ENCODE peak calls at places on chromosomes 12 and 14, in four cellular contexts. O is GM12878, Y is HepG2, W is K562. T is an unnamed sample.

GRCh38 chr14:24273422-24273998 is 2.1 kb upstream of the RABGGTA start:
- DNase-seq in O (no peak), Y (peak), W (no peak), T (no peak)

GRCh38 chr14:51394391-51394790 is 154.3 kb downstream of the TMX1 start:
- DNase-seq in O (no peak), Y (no peak), W (no peak), T (no peak)

GRCh38 chr14:101478796-101479410 is 82.4 kb upstream of the DIO3 start:
- DNase-seq in O (no peak), Y (no peak), W (no peak), T (no peak)

GRCh38 chr12:114954626-114955025 is 270.7 kb upstream of the TBX3 start:
- DNase-seq in O (no peak), Y (no peak), W (no peak), T (no peak)

GRCh38 chr12:112905451-112906089 is 1.2 kb upstream of the OAS1 start:
- DNase-seq in O (no peak), Y (no peak), W (no peak), T (no peak)

GRCh38 chr12:67331123-67331522 is 62.0 kb downstream of the CAND1 start:
- DNase-seq in O (no peak), Y (no peak), W (no peak), T (no peak)

GRCh38 chr12:31803306-31804184 is 74.7 kb upstream of the AMN1 start:
- DNase-seq in O (no peak), Y (no peak), W (no peak), T (no peak)

GRCh38 chr12:44930972-44931600 is 55.0 kb upstream of the NELL2 start:
- DNase-seq in O (no peak), Y (peak), W (peak), T (no peak)

GRCh38 chr12:111570090-111570961 is 28.8 kb downstream of the ATXN2 start:
- DNase-seq in O (no peak), Y (no peak), W (peak), T (no peak)

GRCh38 chr12:47361389-47362031 is 281.8 kb upstream of the AMIGO2 start:
- DNase-seq in O (no peak), Y (no peak), W (peak), T (no peak)

GRCh38 chr14:57182760-57183503 is 85.8 kb downstream of the EXOC5 start:
- DNase-seq in O (no peak), Y (peak), W (peak), T (no peak)

GRCh38 chr14:91292476-91292875 is 48.0 kb upstream of the GPR68 start:
- DNase-seq in O (no peak), Y (no peak), W (no peak), T (no peak)

GRCh38 chr14:102442241-102443211 is 67.0 kb downstream of the ANKRD9 start:
- DNase-seq in O (no peak), Y (peak), W (no peak), T (no peak)

GRCh38 chr14:99534333-99534732 is 53.1 kb downstream of the CCNK start:
- DNase-seq in O (no peak), Y (no peak), W (no peak), T (no peak)

GRCh38 chr12:7131502-7131866 is 1.3 kb downstream of the CLSTN3 start:
- DNase-seq in O (no peak), Y (no peak), W (no peak), T (no peak)

GRCh38 chr12:57385586-57385985 is 45.3 kb downstream of the R3HDM2 start:
- DNase-seq in O (no peak), Y (no peak), W (no peak), T (peak)

GRCh38 chr12:115611477-115611876 is 666.0 kb downstream of the MED13L start:
- DNase-seq in O (no peak), Y (no peak), W (no peak), T (no peak)

GRCh38 chr14:34258318-34258717 is 203.7 kb downstream of the SPTSSA start:
- DNase-seq in O (no peak), Y (no peak), W (no peak), T (no peak)

GRCh38 chr12:63068857-63069442 is 82.1 kb downstream of the AVPR1A start:
- DNase-seq in O (no peak), Y (peak), W (peak), T (no peak)

GRCh38 chr12:3311027-3311402 is 180.0 kb upstream of the PRMT8 start:
- DNase-seq in O (no peak), Y (no peak), W (no peak), T (no peak)

GRCh38 chr14:69449216-69449615 is 35.3 kb upstream of the PLEKHD1 start:
- DNase-seq in O (no peak), Y (no peak), W (no peak), T (no peak)

GRCh38 chr14:69451941-69452340 is 32.6 kb upstream of the PLEKHD1 start:
- DNase-seq in O (no peak), Y (no peak), W (no peak), T (no peak)
- TF ChIP-seq TAF1 in O (no peak), Y (no peak), W (no peak), T (no peak)

DNA sequence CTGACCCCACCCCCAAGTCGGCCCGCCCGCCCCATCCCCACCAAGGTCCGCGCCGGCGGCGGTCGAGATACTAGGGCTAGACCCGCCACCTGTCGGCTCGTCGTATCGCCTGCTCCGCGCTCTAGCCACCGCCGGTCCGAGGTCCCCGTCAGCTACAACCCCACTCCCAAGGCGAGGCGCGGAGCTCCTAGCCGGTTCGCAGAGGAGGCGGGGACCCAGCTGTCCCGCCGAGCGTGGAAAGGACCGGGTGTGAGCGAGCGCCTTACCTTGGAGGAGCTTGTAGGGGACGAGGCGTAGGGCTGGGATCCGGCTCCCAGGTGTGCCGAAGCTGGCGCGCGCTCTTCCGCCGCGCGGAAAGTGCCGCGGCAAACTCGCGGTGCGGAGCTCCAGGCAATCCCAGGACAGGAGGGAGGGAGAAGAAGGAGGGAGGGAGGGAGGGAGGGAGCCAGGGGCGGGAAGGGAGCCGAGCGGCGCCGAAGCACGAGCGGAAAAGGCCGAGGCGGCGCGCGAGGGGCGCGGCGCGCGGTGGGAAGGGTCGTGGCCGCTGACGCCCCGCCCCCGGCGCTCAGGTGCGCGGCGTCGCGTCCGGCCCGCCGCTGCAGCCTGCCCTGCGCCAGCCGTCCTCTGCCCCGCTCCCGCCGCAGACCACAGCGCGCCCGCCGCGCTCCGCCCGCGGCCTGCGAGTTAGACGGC is at the start of gene PAWR:
- DNase-seq in O (no peak), Y (peak), W (no peak), T (peak)
- TF ChIP-seq POLR2A in O (peak), Y (peak), W (no peak), T (no peak)

DNA sequence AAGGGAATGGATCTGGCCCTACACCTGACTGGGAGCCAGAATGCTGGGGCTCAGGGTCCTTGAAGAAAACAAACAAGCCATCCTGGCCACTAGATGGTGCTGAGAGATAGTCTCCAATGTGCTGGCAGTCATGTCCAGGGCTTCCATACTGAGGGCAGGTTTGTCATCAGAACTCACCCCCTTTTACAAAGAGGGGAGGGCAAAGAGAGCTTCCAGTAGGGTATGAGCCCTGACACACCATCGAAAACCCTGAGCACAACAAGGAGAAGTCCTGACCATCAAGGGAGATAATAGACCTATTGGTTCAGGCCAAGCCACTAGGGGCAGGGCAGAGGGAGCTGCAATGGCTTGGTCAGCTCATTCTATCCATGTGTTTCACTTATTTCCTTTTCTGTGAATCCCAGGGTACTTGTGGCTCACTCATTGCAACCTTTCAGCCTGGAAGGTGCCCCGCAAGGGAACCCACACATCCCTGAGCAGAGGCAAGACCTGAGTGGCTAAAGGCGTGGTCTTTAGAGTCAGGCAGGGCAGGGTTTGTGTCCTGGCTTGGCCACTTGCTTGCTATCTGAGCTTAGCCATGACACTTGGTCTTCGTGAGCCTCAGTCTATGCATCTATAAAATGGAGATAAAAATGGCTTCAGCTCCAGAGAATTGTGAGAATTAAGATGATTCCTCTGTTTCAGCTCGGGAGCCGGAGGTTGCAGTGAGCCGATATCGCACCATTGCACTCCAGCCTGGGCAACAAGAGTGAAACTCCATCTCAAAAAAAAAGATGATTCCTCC is 6.2 kb upstream of the PLEKHH1 start:
- DNase-seq in O (peak), Y (peak), W (peak), T (no peak)
- TF ChIP-seq TAF1 in O (no peak), Y (no peak), W (no peak), T (no peak)

GRCh38 chr12:53593031-53593430 is 33.2 kb downstream of the ATF7 start:
- DNase-seq in O (no peak), Y (no peak), W (no peak), T (no peak)
- TF ChIP-seq POLR2A in O (no peak), Y (no peak), W (no peak), T (no peak)

DNA sequence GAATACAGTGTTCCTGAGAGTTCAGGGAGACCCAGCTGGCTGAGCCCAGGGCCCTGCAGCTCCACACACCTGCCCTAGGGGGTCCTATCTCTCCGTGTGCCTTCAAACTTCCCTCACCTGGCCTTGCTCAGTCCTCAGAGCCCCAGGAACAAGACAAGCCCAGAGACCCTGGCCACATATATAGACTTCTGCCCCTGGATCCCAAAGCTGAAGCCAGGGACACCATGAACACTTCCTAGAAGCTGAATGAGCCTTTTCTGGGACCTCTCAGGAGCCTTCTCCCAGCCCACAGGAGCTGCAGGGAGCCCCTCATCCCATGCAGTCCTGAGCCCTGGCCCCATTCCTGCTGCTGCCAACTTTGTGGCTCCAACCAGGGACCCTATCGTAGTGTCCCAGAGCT is 190.5 kb downstream of the DICER1 start:
- DNase-seq in O (no peak), Y (no peak), W (no peak), T (no peak)
- TF ChIP-seq TAF1 in O (no peak), Y (no peak), W (no peak), T (no peak)

GRCh38 chr12:16350682-16351081 is 3.2 kb downstream of the MGST1 start:
- DNase-seq in O (no peak), Y (peak), W (no peak), T (no peak)

GRCh38 chr12:16346931-16347330 is 514 bp upstream of the MGST1 start:
- DNase-seq in O (no peak), Y (peak), W (no peak), T (no peak)

GRCh38 chr12:16347391-16348298 is at the start of gene MGST1:
- DNase-seq in O (peak), Y (peak), W (peak), T (no peak)

GRCh38 chr12:16349132-16349463 is 1.7 kb downstream of the MGST1 start:
- DNase-seq in O (no peak), Y (peak), W (peak), T (no peak)

DNA sequence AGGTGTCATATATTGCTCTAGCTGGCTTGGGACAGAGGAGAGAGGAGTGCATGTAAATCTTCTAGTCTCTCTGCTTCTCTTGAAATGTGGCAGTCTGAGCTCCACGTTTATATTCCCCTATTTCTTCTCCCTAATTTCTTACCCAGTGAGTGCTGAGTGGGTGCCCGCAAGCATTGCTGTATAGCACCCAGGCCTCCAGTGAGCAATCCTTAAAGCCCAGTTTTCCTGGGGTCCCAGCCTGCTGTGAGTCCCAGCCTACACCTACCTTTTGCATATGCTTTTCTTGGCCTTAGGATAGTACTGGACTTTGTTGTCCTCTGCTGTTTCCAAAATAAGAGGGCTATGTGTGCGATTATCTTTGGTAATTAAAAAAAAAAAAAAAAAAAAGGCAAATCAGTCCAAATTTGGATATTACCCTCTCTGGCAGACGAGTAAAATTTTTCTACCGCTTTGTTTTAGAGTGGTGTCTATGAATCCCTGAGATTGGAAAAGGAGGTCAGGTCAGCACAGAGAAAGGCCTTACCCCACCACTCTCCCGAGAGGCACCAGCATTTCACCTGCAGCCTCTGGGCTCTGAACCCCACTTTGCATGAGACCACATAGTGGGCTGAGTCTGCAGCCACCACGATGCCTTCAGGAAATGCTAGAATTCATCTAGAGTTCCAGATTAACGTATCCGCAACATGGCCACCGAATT is 1.1 kb downstream of the MGST1 start:
- DNase-seq in O (peak), Y (no peak), W (peak), T (no peak)
- TF ChIP-seq POLR2A in O (no peak), Y (peak), W (no peak), T (no peak)